ENCODE peak calls at places on chromosome 19, in four cellular contexts. C is AG04450, F is cardiac muscle cell, Q is aorta. Z is an unnamed sample.

GRCh38 chr19:56221851-56222250 is 19.8 kb downstream of the ZSCAN5C start:
- DNase-seq in Q (no peak), F (no peak), C (no peak), Z (no peak)

GRCh38 chr19:271856-272255 is 19.3 kb downstream of the PLPP2 start:
- DNase-seq in C (no peak), Q (no peak), F (no peak), Z (no peak)

GRCh38 chr19:10586396-10586795 is 716 bp downstream of the AP1M2 start:
- DNase-seq in C (no peak), Q (no peak), F (no peak), Z (no peak)

GRCh38 chr19:46493236-46494114 is 2.2 kb downstream of the PNMA8B start:
- DNase-seq in F (no peak), Q (peak; percentile 85), C (no peak), Z (peak; percentile 88)

GRCh38 chr19:7900401-7900870 is 3.2 kb upstream of the MAP2K7 start:
- DNase-seq in F (no peak), C (no peak), Q (no peak), Z (peak; percentile 39)

GRCh38 chr19:4414800-4415251 is 12.4 kb downstream of the CHAF1A start:
- DNase-seq in Q (no peak), C (no peak), F (no peak), Z (peak; percentile 53)

GRCh38 chr19:11982526-11982925 is 17.7 kb downstream of the ZNF763 start:
- DNase-seq in Q (no peak), F (no peak), C (no peak), Z (no peak)

GRCh38 chr19:45265375-45265774 is 14.3 kb downstream of the MARK4 start:
- DNase-seq in Q (no peak), F (no peak), C (no peak), Z (no peak)

GRCh38 chr19:27828781-27829275 is 1384.1 kb downstream of the UQCRFS1 start:
- DNase-seq in Q (no peak), C (no peak), F (no peak), Z (no peak)

GRCh38 chr19:43504426-43505185 is at the start of gene PHLDB3:
- DNase-seq in F (peak; percentile 48), Q (peak; percentile 85), C (no peak), Z (peak; percentile 81)

GRCh38 chr19:48806518-48806817 is 4.4 kb downstream of the BCAT2 start:
- DNase-seq in Q (no peak), F (no peak), C (no peak), Z (peak; percentile 93)

GRCh38 chr19:37389234-37389633 is 18.3 kb downstream of the ZNF527 start:
- DNase-seq in Q (no peak), C (no peak), F (no peak), Z (no peak)

GRCh38 chr19:3184847-3185481 is 766 bp upstream of the NCLN start:
- DNase-seq in Q (peak; percentile 87), F (peak; percentile 82), C (no peak), Z (peak; percentile 73)

GRCh38 chr19:294341-294818 is 3.2 kb upstream of the PLPP2 start:
- DNase-seq in C (no peak), Q (peak; percentile 72), F (peak; percentile 12), Z (peak; percentile 78)

GRCh38 chr19:48511321-48511731 is 309 bp downstream of the LMTK3 start:
- DNase-seq in F (no peak), Q (no peak), C (no peak), Z (no peak)

GRCh38 chr19:7926727-7927604 is 1.0 kb upstream of the CTXN1 start:
- DNase-seq in C (no peak), Q (peak; percentile 76), F (no peak), Z (no peak)

GRCh38 chr19:2337329-2337707 is 8.8 kb downstream of the SPPL2B start:
- DNase-seq in Q (no peak), C (no peak), F (peak; percentile 45), Z (peak; percentile 94)

GRCh38 chr19:52967772-52968171 is 5.1 kb upstream of the ZNF816 start:
- DNase-seq in C (no peak), Q (no peak), F (no peak), Z (no peak)

GRCh38 chr19:6744381-6745288 is 5.2 kb downstream of the TRIP10 start:
- DNase-seq in C (peak; percentile 52), F (peak; percentile 84), Q (peak; percentile 96), Z (peak; percentile 54)

GRCh38 chr19:4391701-4392543 is 8.4 kb downstream of the SH3GL1 start:
- DNase-seq in F (no peak), Q (no peak), C (no peak), Z (peak; percentile 48)

GRCh38 chr19:11111771-11112144 is 22.5 kb downstream of the LDLR start:
- DNase-seq in Q (no peak), F (no peak), C (no peak), Z (no peak)

GRCh38 chr19:51448745-51449093 is 9.5 kb downstream of the SIGLEC8 start:
- DNase-seq in Q (no peak), F (no peak), C (no peak), Z (no peak)

GRCh38 chr19:47112166-47112663 is 1.4 kb downstream of the ZC3H4 start:
- DNase-seq in Q (peak; percentile 94), C (peak; percentile 67), F (peak; percentile 85), Z (peak; percentile 91)

GRCh38 chr19:9913237-9914000 is 22.9 kb downstream of the OLFM2 start:
- DNase-seq in C (no peak), F (peak; percentile 71), Q (no peak), Z (peak; percentile 92)

GRCh38 chr19:27867981-27868380 is 1345.0 kb downstream of the UQCRFS1 start:
- DNase-seq in C (no peak), F (no peak), Q (no peak), Z (no peak)

GRCh38 chr19:14167594-14168138 is 31.3 kb upstream of the ASF1B start:
- DNase-seq in Q (no peak), C (no peak), F (no peak), Z (peak; percentile 61)

GRCh38 chr19:48123907-48124675 is 13.5 kb upstream of the PLA2G4C start:
- DNase-seq in F (no peak), Q (no peak), C (peak; percentile 15), Z (no peak)

GRCh38 chr19:34254552-34255432 is at the start of gene GARRE1:
- DNase-seq in C (no peak), Q (peak; percentile 80), F (peak; percentile 70), Z (peak; percentile 86)

GRCh38 chr19:5966215-5966614 is 11.7 kb downstream of the RANBP3 start:
- DNase-seq in F (peak; percentile 59), C (peak; percentile 79), Q (no peak), Z (peak; percentile 31)

GRCh38 chr19:13057147-13057572 is 45.5 kb downstream of the LYL1 start:
- DNase-seq in Q (no peak), F (no peak), C (no peak), Z (peak; percentile 71)

GRCh38 chr19:15779756-15780476 is 7.5 kb upstream of the OR10H5 start:
- DNase-seq in Q (peak; percentile 92), C (no peak), F (no peak), Z (no peak)

GRCh38 chr19:7539827-7540425 is 4.4 kb downstream of the PNPLA6 start:
- DNase-seq in Q (no peak), F (no peak), C (no peak), Z (peak; percentile 44)

GRCh38 chr19:36821758-36822157 is 16.4 kb downstream of the ZNF790 start:
- DNase-seq in C (no peak), F (no peak), Q (no peak), Z (no peak)

GRCh38 chr19:33442706-33443105 is 69.2 kb downstream of the CEBPG start:
- DNase-seq in F (no peak), Q (peak; percentile 54), C (no peak), Z (no peak)

GRCh38 chr19:53196777-53197396 is 3.7 kb upstream of the ZNF665 start:
- DNase-seq in Q (peak; percentile 100), C (peak; percentile 60), F (peak; percentile 98), Z (peak; percentile 100)

GRCh38 chr19:38649305-38650179 is 2.1 kb downstream of the ACTN4 start:
- DNase-seq in Q (no peak), C (no peak), F (no peak), Z (peak; percentile 55)

GRCh38 chr19:38792250-38793111 is 3.5 kb downstream of the LGALS7B start:
- DNase-seq in Q (peak; percentile 81), C (no peak), F (no peak), Z (peak; percentile 61)

GRCh38 chr19:3985643-3986259 is 488 bp upstream of the EEF2 start:
- DNase-seq in C (no peak), Q (no peak), F (no peak), Z (peak; percentile 26)

GRCh38 chr19:38384209-38385027 is 3.4 kb downstream of the GGN start:
- DNase-seq in F (peak; percentile 38), Q (no peak), C (no peak), Z (peak; percentile 90)

GRCh38 chr19:40281381-40282208 is 3.5 kb downstream of the AKT2 start:
- DNase-seq in F (no peak), C (no peak), Q (peak; percentile 51), Z (no peak)
- H3K4me3 ChIP-seq in F (no peak overlapping the region), C (no peak overlapping the region), Q (no peak overlapping the region), Z (no peak overlapping the region)

GRCh38 chr19:41111750-41112295 is 2.4 kb upstream of the CYP2F1 start:
- DNase-seq in C (no peak), Q (no peak), F (no peak), Z (no peak)

GRCh38 chr19:41111296-41111695 is 2.9 kb upstream of the CYP2F1 start:
- DNase-seq in Q (no peak), C (no peak), F (no peak), Z (no peak)

DNA sequence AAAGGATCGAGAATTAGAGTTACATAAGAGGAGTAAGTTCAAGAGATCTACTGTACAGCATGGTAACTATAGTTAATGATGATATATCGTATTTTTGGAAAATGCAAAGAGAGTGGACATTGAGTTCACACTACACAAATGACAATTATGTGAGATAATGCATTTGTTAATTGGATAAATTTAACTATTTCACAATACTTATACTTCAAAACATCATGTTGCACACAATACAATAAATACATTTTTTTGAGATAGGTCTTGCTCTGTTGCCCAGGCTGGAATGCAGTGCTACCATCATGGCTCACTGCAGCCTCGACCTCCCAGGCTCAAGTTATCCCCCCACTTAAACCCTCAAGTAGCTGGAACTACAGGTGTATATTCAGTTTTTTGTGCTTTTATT is 8.1 kb upstream of the CYP2F1 start:
- DNase-seq in Q (no peak), C (no peak), F (no peak), Z (no peak)
- H3K4me3 ChIP-seq in Q (no peak overlapping the region), C (no peak overlapping the region), F (no peak overlapping the region), Z (no peak overlapping the region)

GRCh38 chr19:30719189-30719990 is 347.2 kb downstream of the ZNF536 start:
- DNase-seq in F (peak; percentile 67), Q (peak; percentile 81), C (no peak), Z (peak; percentile 85)

GRCh38 chr19:30722236-30722635 is 350.1 kb downstream of the ZNF536 start:
- DNase-seq in Q (no peak), F (no peak), C (no peak), Z (no peak)

GRCh38 chr19:30718014-30718413 is 345.8 kb downstream of the ZNF536 start:
- DNase-seq in F (no peak), Q (no peak), C (no peak), Z (no peak)

GRCh38 chr19:30718728-30719127 is 346.5 kb downstream of the ZNF536 start:
- DNase-seq in F (no peak), Q (no peak), C (no peak), Z (peak; percentile 37)

GRCh38 chr19:30719991-30720329 is 347.8 kb downstream of the ZNF536 start:
- DNase-seq in Q (no peak), F (no peak), C (no peak), Z (no peak)
- H3K4me3 ChIP-seq in Q (peak overlapping the region; percentile 82), F (peak overlapping the region; percentile 7), C (peak overlapping the region; percentile 64), Z (peak overlapping the region; percentile 47)

GRCh38 chr19:58387338-58388174 is 487 bp downstream of the RPS5 start:
- DNase-seq in F (no peak), Q (no peak), C (no peak), Z (no peak)
- H3K4me3 ChIP-seq in F (peak overlapping the region; percentile 77), Q (peak overlapping the region; percentile 87), C (peak overlapping the region; percentile 97), Z (peak overlapping the region; percentile 85)

Z was measured in H7.